ENCODE peak calls at places on chromosomes 3 and 15, in eight cellular contexts. One of them, this sample, is unnamed.

GRCh38 chr3:117272876-117273523 is 563.4 kb downstream of the TUSC7 start:
- DNase-seq in HFFc6: no peak
- DNase-seq in endothelial cell: no peak
- DNase-seq in left ventricle myocardium inferior: no peak
- DNase-seq in WTC11: no peak
- DNase-seq in ascending aorta: no peak
- DNase-seq in psoas muscle: no peak
- DNase-seq in cardiac fibroblast: no peak
- DNase-seq in this sample: no peak

GRCh38 chr15:77066961-77067690 is 3.8 kb downstream of the TSPAN3 start:
- DNase-seq in HFFc6: peak; percentile 75
- DNase-seq in endothelial cell: no peak
- DNase-seq in left ventricle myocardium inferior: no peak
- DNase-seq in WTC11: no peak
- DNase-seq in ascending aorta: no peak
- DNase-seq in psoas muscle: no peak
- DNase-seq in cardiac fibroblast: no peak
- DNase-seq in this sample: no peak

GRCh38 chr15:74400915-74401757 is 32.6 kb downstream of the SEMA7A start:
- DNase-seq in HFFc6: no peak
- DNase-seq in endothelial cell: no peak
- DNase-seq in left ventricle myocardium inferior: no peak
- DNase-seq in WTC11: no peak
- DNase-seq in ascending aorta: no peak
- DNase-seq in psoas muscle: no peak
- DNase-seq in cardiac fibroblast: no peak
- DNase-seq in this sample: no peak

GRCh38 chr3:23864954-23865353 is 51.8 kb downstream of the NKIRAS1 start:
- DNase-seq in HFFc6: no peak
- DNase-seq in endothelial cell: no peak
- DNase-seq in left ventricle myocardium inferior: no peak
- DNase-seq in WTC11: no peak
- DNase-seq in ascending aorta: no peak
- DNase-seq in psoas muscle: no peak
- DNase-seq in cardiac fibroblast: no peak
- DNase-seq in this sample: no peak

GRCh38 chr3:40620151-40620550 is 95.4 kb downstream of the ZNF621 start:
- DNase-seq in HFFc6: no peak
- DNase-seq in endothelial cell: no peak
- DNase-seq in left ventricle myocardium inferior: no peak
- DNase-seq in WTC11: no peak
- DNase-seq in ascending aorta: no peak
- DNase-seq in psoas muscle: no peak
- DNase-seq in cardiac fibroblast: no peak
- DNase-seq in this sample: no peak

GRCh38 chr15:66772967-66773873 is 71.2 kb downstream of the SMAD6 start:
- DNase-seq in HFFc6: no peak
- DNase-seq in endothelial cell: no peak
- DNase-seq in left ventricle myocardium inferior: no peak
- DNase-seq in WTC11: no peak
- DNase-seq in ascending aorta: no peak
- DNase-seq in psoas muscle: no peak
- DNase-seq in cardiac fibroblast: peak; percentile 82
- DNase-seq in this sample: peak; percentile 71

GRCh38 chr15:55959744-55960143 is 33.7 kb downstream of the NEDD4 start:
- DNase-seq in HFFc6: no peak
- DNase-seq in endothelial cell: no peak
- DNase-seq in left ventricle myocardium inferior: no peak
- DNase-seq in WTC11: no peak
- DNase-seq in ascending aorta: no peak
- DNase-seq in psoas muscle: no peak
- DNase-seq in cardiac fibroblast: no peak
- DNase-seq in this sample: no peak

GRCh38 chr3:55282994-55283393 is 204.1 kb downstream of the WNT5A start:
- DNase-seq in HFFc6: no peak
- DNase-seq in endothelial cell: no peak
- DNase-seq in left ventricle myocardium inferior: no peak
- DNase-seq in WTC11: peak; percentile 53
- DNase-seq in ascending aorta: no peak
- DNase-seq in psoas muscle: no peak
- DNase-seq in cardiac fibroblast: no peak
- DNase-seq in this sample: no peak

GRCh38 chr3:45972534-45973402 is 22.9 kb downstream of the FYCO1 start:
- DNase-seq in HFFc6: peak; percentile 91
- DNase-seq in endothelial cell: no peak
- DNase-seq in left ventricle myocardium inferior: no peak
- DNase-seq in WTC11: no peak
- DNase-seq in ascending aorta: no peak
- DNase-seq in psoas muscle: no peak
- DNase-seq in cardiac fibroblast: peak; percentile 86
- DNase-seq in this sample: no peak

GRCh38 chr3:88807471-88808090 is 299.8 kb upstream of the EPHA3 start:
- DNase-seq in HFFc6: no peak
- DNase-seq in endothelial cell: no peak
- DNase-seq in left ventricle myocardium inferior: no peak
- DNase-seq in WTC11: no peak
- DNase-seq in ascending aorta: no peak
- DNase-seq in psoas muscle: no peak
- DNase-seq in cardiac fibroblast: peak; percentile 17
- DNase-seq in this sample: no peak

GRCh38 chr3:110533089-110533488 is 538.5 kb upstream of the NECTIN3 start:
- DNase-seq in HFFc6: peak; percentile 30
- DNase-seq in endothelial cell: no peak
- DNase-seq in left ventricle myocardium inferior: no peak
- DNase-seq in WTC11: no peak
- DNase-seq in ascending aorta: no peak
- DNase-seq in psoas muscle: no peak
- DNase-seq in cardiac fibroblast: peak; percentile 29
- DNase-seq in this sample: no peak

GRCh38 chr3:146471012-146471411 is 1.7 kb upstream of the PLSCR2 start:
- DNase-seq in HFFc6: no peak
- DNase-seq in endothelial cell: no peak
- DNase-seq in left ventricle myocardium inferior: no peak
- DNase-seq in WTC11: no peak
- DNase-seq in ascending aorta: no peak
- DNase-seq in psoas muscle: no peak
- DNase-seq in cardiac fibroblast: no peak
- DNase-seq in this sample: no peak

GRCh38 chr15:41892621-41893421 is 1.0 kb downstream of the SPTBN5 start:
- DNase-seq in HFFc6: no peak
- DNase-seq in endothelial cell: no peak
- DNase-seq in left ventricle myocardium inferior: peak; percentile 84
- DNase-seq in WTC11: no peak
- DNase-seq in ascending aorta: no peak
- DNase-seq in psoas muscle: peak; percentile 55
- DNase-seq in cardiac fibroblast: peak; percentile 17
- DNase-seq in this sample: peak; percentile 95

GRCh38 chr3:14147617-14148016 is 22.8 kb downstream of the TMEM43 start:
- DNase-seq in HFFc6: no peak
- DNase-seq in endothelial cell: no peak
- DNase-seq in left ventricle myocardium inferior: no peak
- DNase-seq in WTC11: no peak
- DNase-seq in ascending aorta: no peak
- DNase-seq in psoas muscle: no peak
- DNase-seq in cardiac fibroblast: no peak
- DNase-seq in this sample: no peak

GRCh38 chr3:17625111-17625510 is 117.3 kb downstream of the TBC1D5 start:
- DNase-seq in HFFc6: no peak
- DNase-seq in endothelial cell: no peak
- DNase-seq in left ventricle myocardium inferior: no peak
- DNase-seq in WTC11: no peak
- DNase-seq in ascending aorta: no peak
- DNase-seq in psoas muscle: no peak
- DNase-seq in cardiac fibroblast: no peak
- DNase-seq in this sample: no peak

GRCh38 chr3:77873599-77873998 is 833.7 kb downstream of the ROBO2 start:
- DNase-seq in HFFc6: no peak
- DNase-seq in endothelial cell: no peak
- DNase-seq in left ventricle myocardium inferior: no peak
- DNase-seq in WTC11: no peak
- DNase-seq in ascending aorta: no peak
- DNase-seq in psoas muscle: no peak
- DNase-seq in cardiac fibroblast: no peak
- DNase-seq in this sample: no peak

GRCh38 chr3:72657666-72658065 is 190.6 kb downstream of the SHQ1 start:
- DNase-seq in HFFc6: no peak
- DNase-seq in endothelial cell: no peak
- DNase-seq in left ventricle myocardium inferior: no peak
- DNase-seq in WTC11: no peak
- DNase-seq in ascending aorta: no peak
- DNase-seq in psoas muscle: no peak
- DNase-seq in cardiac fibroblast: no peak
- DNase-seq in this sample: no peak

GRCh38 chr3:48398701-48399386 is 26.8 kb downstream of the FBXW12 start:
- DNase-seq in HFFc6: no peak
- DNase-seq in endothelial cell: no peak
- DNase-seq in left ventricle myocardium inferior: no peak
- DNase-seq in WTC11: no peak
- DNase-seq in ascending aorta: no peak
- DNase-seq in psoas muscle: peak; percentile 9
- DNase-seq in cardiac fibroblast: no peak
- DNase-seq in this sample: peak; percentile 41
- TF ChIP-seq CTCF in HFFc6: no peak
- TF ChIP-seq CTCF in endothelial cell: no peak
- TF ChIP-seq CTCF in left ventricle myocardium inferior: no peak
- TF ChIP-seq CTCF in WTC11: no peak
- TF ChIP-seq CTCF in ascending aorta: no peak
- TF ChIP-seq CTCF in psoas muscle: no peak
- TF ChIP-seq CTCF in cardiac fibroblast: no peak
- TF ChIP-seq CTCF in this sample: no peak

DNA sequence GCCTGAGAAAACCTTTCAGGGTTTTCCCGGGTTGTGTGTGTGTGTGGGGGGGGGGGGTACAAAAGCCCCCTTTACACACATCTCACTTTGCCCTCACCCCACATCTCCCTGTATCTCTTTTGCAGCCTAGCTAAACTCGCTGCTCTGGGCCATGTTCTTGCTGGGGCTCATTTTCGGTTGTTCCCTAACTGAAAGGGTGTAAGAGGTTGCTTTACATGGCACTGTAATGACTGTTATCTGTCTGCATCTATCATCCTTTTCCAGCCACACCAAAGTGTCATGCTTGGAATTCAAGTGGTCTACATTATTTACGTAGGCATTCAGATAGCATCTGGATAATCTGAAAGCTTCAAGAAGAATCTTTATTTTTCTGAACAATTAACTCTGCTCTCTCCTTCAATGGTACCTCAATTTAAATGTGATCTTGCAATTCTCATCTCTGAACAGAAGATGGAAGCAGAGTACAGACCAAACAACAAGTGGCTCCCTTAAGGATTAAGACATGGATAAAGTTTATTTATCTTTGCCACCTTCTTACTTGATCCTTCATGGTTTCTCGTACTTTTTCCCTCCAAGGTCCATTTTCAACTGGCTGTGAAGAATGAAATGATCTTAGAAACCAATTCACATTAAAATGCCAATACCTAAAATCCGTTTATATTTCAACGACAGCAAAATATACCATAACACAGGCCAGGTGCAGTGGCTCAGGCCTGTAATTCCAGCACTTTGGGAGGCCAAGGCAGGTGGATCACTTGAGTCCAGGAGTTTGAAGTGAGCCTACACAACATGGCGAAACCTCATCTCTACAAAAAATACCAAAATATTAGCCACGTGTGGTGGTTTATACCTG is 34.9 kb downstream of the DCLK3 start:
- DNase-seq in HFFc6: peak; percentile 62
- DNase-seq in endothelial cell: no peak
- DNase-seq in left ventricle myocardium inferior: no peak
- DNase-seq in WTC11: no peak
- DNase-seq in ascending aorta: no peak
- DNase-seq in psoas muscle: no peak
- DNase-seq in cardiac fibroblast: peak; percentile 79
- DNase-seq in this sample: no peak
- TF ChIP-seq CTCF in HFFc6: peak; percentile 79
- TF ChIP-seq CTCF in endothelial cell: peak; percentile 55
- TF ChIP-seq CTCF in left ventricle myocardium inferior: peak; percentile 88
- TF ChIP-seq CTCF in WTC11: no peak
- TF ChIP-seq CTCF in ascending aorta: peak; percentile 69
- TF ChIP-seq CTCF in psoas muscle: peak; percentile 69
- TF ChIP-seq CTCF in cardiac fibroblast: peak; percentile 60
- TF ChIP-seq CTCF in this sample: no peak

GRCh38 chr15:75720297-75720696 is 7.6 kb upstream of the CSPG4 start:
- DNase-seq in HFFc6: no peak
- DNase-seq in endothelial cell: no peak
- DNase-seq in left ventricle myocardium inferior: no peak
- DNase-seq in WTC11: no peak
- DNase-seq in ascending aorta: no peak
- DNase-seq in psoas muscle: no peak
- DNase-seq in cardiac fibroblast: no peak
- DNase-seq in this sample: no peak

GRCh38 chr15:75723171-75723846 is 10.7 kb upstream of the CSPG4 start:
- DNase-seq in HFFc6: no peak
- DNase-seq in endothelial cell: no peak
- DNase-seq in left ventricle myocardium inferior: no peak
- DNase-seq in WTC11: no peak
- DNase-seq in ascending aorta: no peak
- DNase-seq in psoas muscle: no peak
- DNase-seq in cardiac fibroblast: no peak
- DNase-seq in this sample: no peak

GRCh38 chr15:75721462-75721922 is 8.8 kb upstream of the CSPG4 start:
- DNase-seq in HFFc6: no peak
- DNase-seq in endothelial cell: no peak
- DNase-seq in left ventricle myocardium inferior: no peak
- DNase-seq in WTC11: no peak
- DNase-seq in ascending aorta: no peak
- DNase-seq in psoas muscle: no peak
- DNase-seq in cardiac fibroblast: no peak
- DNase-seq in this sample: no peak

GRCh38 chr15:75721923-75722870 is 9.5 kb upstream of the CSPG4 start:
- DNase-seq in HFFc6: no peak
- DNase-seq in endothelial cell: no peak
- DNase-seq in left ventricle myocardium inferior: peak; percentile 9
- DNase-seq in WTC11: no peak
- DNase-seq in ascending aorta: no peak
- DNase-seq in psoas muscle: no peak
- DNase-seq in cardiac fibroblast: no peak
- DNase-seq in this sample: peak; percentile 49

GRCh38 chr15:75720787-75721461 is 8.3 kb upstream of the CSPG4 start:
- DNase-seq in HFFc6: peak; percentile 27
- DNase-seq in endothelial cell: no peak
- DNase-seq in left ventricle myocardium inferior: no peak
- DNase-seq in WTC11: peak; percentile 54
- DNase-seq in ascending aorta: no peak
- DNase-seq in psoas muscle: peak; percentile 62
- DNase-seq in cardiac fibroblast: no peak
- DNase-seq in this sample: peak; percentile 70
- TF ChIP-seq CTCF in HFFc6: peak; percentile 53
- TF ChIP-seq CTCF in endothelial cell: no peak
- TF ChIP-seq CTCF in left ventricle myocardium inferior: peak; percentile 48
- TF ChIP-seq CTCF in WTC11: no peak
- TF ChIP-seq CTCF in ascending aorta: peak; percentile 19
- TF ChIP-seq CTCF in psoas muscle: peak; percentile 36
- TF ChIP-seq CTCF in cardiac fibroblast: no peak
- TF ChIP-seq CTCF in this sample: no peak

GRCh38 chr15:28019594-28020320 is 79.4 kb downstream of the OCA2 start:
- DNase-seq in HFFc6: no peak
- DNase-seq in endothelial cell: peak; percentile 20
- DNase-seq in left ventricle myocardium inferior: no peak
- DNase-seq in WTC11: no peak
- DNase-seq in ascending aorta: no peak
- DNase-seq in psoas muscle: no peak
- DNase-seq in cardiac fibroblast: no peak
- DNase-seq in this sample: no peak
- TF ChIP-seq CTCF in HFFc6: no peak
- TF ChIP-seq CTCF in endothelial cell: no peak
- TF ChIP-seq CTCF in left ventricle myocardium inferior: no peak
- TF ChIP-seq CTCF in WTC11: no peak
- TF ChIP-seq CTCF in ascending aorta: no peak
- TF ChIP-seq CTCF in psoas muscle: no peak
- TF ChIP-seq CTCF in cardiac fibroblast: no peak
- TF ChIP-seq CTCF in this sample: no peak